ENCODE peak calls at places on chromosomes 13 and 19, in six cellular contexts. One of them, this sample, is unnamed.

GRCh38 chr13:101572456-101572855 is 120.0 kb downstream of the ITGBL1 start:
- DNase-seq in SK-N-SH: no peak
- DNase-seq in K562: no peak
- DNase-seq in H1: no peak
- DNase-seq in HepG2: no peak
- DNase-seq in GM12878: no peak
- DNase-seq in this sample: no peak

GRCh38 chr19:16457195-16457953 is 14.4 kb downstream of the EPS15L1 start:
- DNase-seq in SK-N-SH: peak; percentile 87
- DNase-seq in K562: peak; percentile 57
- DNase-seq in H1: no peak
- DNase-seq in HepG2: peak; percentile 24
- DNase-seq in GM12878: no peak
- DNase-seq in this sample: no peak

GRCh38 chr19:15532779-15533521 is 24.6 kb downstream of the CYP4F22 start:
- DNase-seq in SK-N-SH: no peak
- DNase-seq in K562: peak; percentile 13
- DNase-seq in H1: no peak
- DNase-seq in HepG2: no peak
- DNase-seq in GM12878: peak; percentile 25
- DNase-seq in this sample: peak; percentile 67

GRCh38 chr19:8387688-8388611 is 2.2 kb upstream of the RAB11B start:
- DNase-seq in SK-N-SH: no peak
- DNase-seq in K562: no peak
- DNase-seq in H1: no peak
- DNase-seq in HepG2: peak; percentile 97
- DNase-seq in GM12878: no peak
- DNase-seq in this sample: no peak

GRCh38 chr13:113905018-113905417 is 41.1 kb upstream of the GAS6 start:
- DNase-seq in SK-N-SH: no peak
- DNase-seq in K562: no peak
- DNase-seq in H1: no peak
- DNase-seq in HepG2: no peak
- DNase-seq in GM12878: no peak
- DNase-seq in this sample: no peak

GRCh38 chr13:95039415-95039814 is 261.8 kb downstream of the ABCC4 start:
- DNase-seq in SK-N-SH: no peak
- DNase-seq in K562: no peak
- DNase-seq in H1: no peak
- DNase-seq in HepG2: peak; percentile 6
- DNase-seq in GM12878: no peak
- DNase-seq in this sample: no peak

GRCh38 chr19:16915734-16916133 is 26.9 kb downstream of the F2RL3 start:
- DNase-seq in SK-N-SH: no peak
- DNase-seq in K562: no peak
- DNase-seq in H1: no peak
- DNase-seq in HepG2: no peak
- DNase-seq in GM12878: no peak
- DNase-seq in this sample: no peak

GRCh38 chr19:7187605-7188339 is 106.4 kb downstream of the INSR start:
- DNase-seq in SK-N-SH: no peak
- DNase-seq in K562: no peak
- DNase-seq in H1: no peak
- DNase-seq in HepG2: no peak
- DNase-seq in GM12878: no peak
- DNase-seq in this sample: no peak

GRCh38 chr19:7789447-7789846 is 26.4 kb downstream of the CLEC4M start:
- DNase-seq in SK-N-SH: peak; percentile 17
- DNase-seq in K562: peak; percentile 57
- DNase-seq in H1: no peak
- DNase-seq in HepG2: no peak
- DNase-seq in GM12878: no peak
- DNase-seq in this sample: no peak

GRCh38 chr19:40663712-40664692 is 26.4 kb downstream of the NUMBL start:
- DNase-seq in SK-N-SH: peak; percentile 57
- DNase-seq in K562: peak; percentile 84
- DNase-seq in H1: no peak
- DNase-seq in HepG2: no peak
- DNase-seq in GM12878: no peak
- DNase-seq in this sample: no peak

GRCh38 chr13:42066542-42066941 is 18.1 kb downstream of the DGKH start:
- DNase-seq in SK-N-SH: no peak
- DNase-seq in K562: no peak
- DNase-seq in H1: no peak
- DNase-seq in HepG2: no peak
- DNase-seq in GM12878: no peak
- DNase-seq in this sample: no peak

GRCh38 chr13:33123066-33123940 is 107.1 kb downstream of the KL start:
- DNase-seq in SK-N-SH: no peak
- DNase-seq in K562: no peak
- DNase-seq in H1: no peak
- DNase-seq in HepG2: peak; percentile 32
- DNase-seq in GM12878: no peak
- DNase-seq in this sample: peak; percentile 81

GRCh38 chr13:113879017-113879416 is 15.1 kb upstream of the GAS6 start:
- DNase-seq in SK-N-SH: no peak
- DNase-seq in K562: no peak
- DNase-seq in H1: no peak
- DNase-seq in HepG2: no peak
- DNase-seq in GM12878: no peak
- DNase-seq in this sample: no peak

GRCh38 chr19:17380426-17381138 is 3.4 kb upstream of the PLVAP start:
- DNase-seq in SK-N-SH: no peak
- DNase-seq in K562: no peak
- DNase-seq in H1: no peak
- DNase-seq in HepG2: no peak
- DNase-seq in GM12878: no peak
- DNase-seq in this sample: no peak

GRCh38 chr19:7395360-7395781 is 46.6 kb downstream of the ARHGEF18 start:
- DNase-seq in SK-N-SH: peak; percentile 62
- DNase-seq in K562: no peak
- DNase-seq in H1: no peak
- DNase-seq in HepG2: no peak
- DNase-seq in GM12878: no peak
- DNase-seq in this sample: no peak

GRCh38 chr13:27621366-27622101 is at the start of gene POLR1D:
- DNase-seq in SK-N-SH: peak; percentile 91
- DNase-seq in K562: peak; percentile 83
- DNase-seq in H1: peak; percentile 63
- DNase-seq in HepG2: peak; percentile 77
- DNase-seq in GM12878: peak; percentile 41
- DNase-seq in this sample: peak; percentile 79

GRCh38 chr19:10583021-10583776 is 3.9 kb downstream of the AP1M2 start:
- DNase-seq in SK-N-SH: no peak
- DNase-seq in K562: peak; percentile 32
- DNase-seq in H1: no peak
- DNase-seq in HepG2: no peak
- DNase-seq in GM12878: no peak
- DNase-seq in this sample: no peak

GRCh38 chr19:33221641-33222040 is 4.0 kb downstream of the SLC7A10 start:
- DNase-seq in SK-N-SH: no peak
- DNase-seq in K562: no peak
- DNase-seq in H1: no peak
- DNase-seq in HepG2: no peak
- DNase-seq in GM12878: no peak
- DNase-seq in this sample: no peak

GRCh38 chr19:17739121-17739875 is 12.0 kb upstream of the FCHO1 start:
- DNase-seq in SK-N-SH: peak; percentile 22
- DNase-seq in K562: peak; percentile 82
- DNase-seq in H1: no peak
- DNase-seq in HepG2: no peak
- DNase-seq in GM12878: peak; percentile 40
- DNase-seq in this sample: peak; percentile 72

GRCh38 chr19:5281588-5281987 is 59.0 kb downstream of the PTPRS start:
- DNase-seq in SK-N-SH: peak; percentile 15
- DNase-seq in K562: no peak
- DNase-seq in H1: no peak
- DNase-seq in HepG2: no peak
- DNase-seq in GM12878: no peak
- DNase-seq in this sample: no peak

GRCh38 chr13:50676602-50677001 is 166.9 kb downstream of the DLEU7 start:
- DNase-seq in SK-N-SH: no peak
- DNase-seq in K562: no peak
- DNase-seq in H1: no peak
- DNase-seq in HepG2: no peak
- DNase-seq in GM12878: no peak
- DNase-seq in this sample: no peak

GRCh38 chr19:3609779-3610719 is 3.4 kb upstream of the TBXA2R start:
- DNase-seq in SK-N-SH: no peak
- DNase-seq in K562: no peak
- DNase-seq in H1: no peak
- DNase-seq in HepG2: no peak
- DNase-seq in GM12878: no peak
- DNase-seq in this sample: no peak

GRCh38 chr13:32010137-32010536 is 21.4 kb upstream of the FRY start:
- DNase-seq in SK-N-SH: no peak
- DNase-seq in K562: no peak
- DNase-seq in H1: no peak
- DNase-seq in HepG2: no peak
- DNase-seq in GM12878: no peak
- DNase-seq in this sample: no peak

GRCh38 chr19:15422311-15423075 is 3.7 kb upstream of the AKAP8L start:
- DNase-seq in SK-N-SH: no peak
- DNase-seq in K562: no peak
- DNase-seq in H1: no peak
- DNase-seq in HepG2: no peak
- DNase-seq in GM12878: no peak
- DNase-seq in this sample: no peak

GRCh38 chr19:55034751-55035150 is 3.3 kb downstream of the GP6 start:
- DNase-seq in SK-N-SH: no peak
- DNase-seq in K562: no peak
- DNase-seq in H1: no peak
- DNase-seq in HepG2: no peak
- DNase-seq in GM12878: no peak
- DNase-seq in this sample: no peak
- TF ChIP-seq GABPA in SK-N-SH: no peak
- TF ChIP-seq GABPA in K562: no peak
- TF ChIP-seq GABPA in H1: no peak
- TF ChIP-seq GABPA in HepG2: no peak
- TF ChIP-seq GABPA in GM12878: no peak
- TF ChIP-seq GABPA in this sample: no peak

GRCh38 chr13:98475521-98475920 is 101.4 kb downstream of the STK24 start:
- DNase-seq in SK-N-SH: peak; percentile 56
- DNase-seq in K562: peak; percentile 38
- DNase-seq in H1: no peak
- DNase-seq in HepG2: no peak
- DNase-seq in GM12878: no peak
- DNase-seq in this sample: no peak

GRCh38 chr13:98474761-98475160 is 102.1 kb downstream of the STK24 start:
- DNase-seq in SK-N-SH: no peak
- DNase-seq in K562: no peak
- DNase-seq in H1: no peak
- DNase-seq in HepG2: no peak
- DNase-seq in GM12878: no peak
- DNase-seq in this sample: no peak

GRCh38 chr13:98476106-98476505 is 100.8 kb downstream of the STK24 start:
- DNase-seq in SK-N-SH: peak; percentile 57
- DNase-seq in K562: no peak
- DNase-seq in H1: no peak
- DNase-seq in HepG2: no peak
- DNase-seq in GM12878: no peak
- DNase-seq in this sample: no peak

GRCh38 chr13:98478134-98479129 is 98.5 kb downstream of the STK24 start:
- DNase-seq in SK-N-SH: peak; percentile 56
- DNase-seq in K562: peak; percentile 35
- DNase-seq in H1: no peak
- DNase-seq in HepG2: no peak
- DNase-seq in GM12878: peak; percentile 62
- DNase-seq in this sample: peak; percentile 29

GRCh38 chr13:98476538-98476966 is 100.4 kb downstream of the STK24 start:
- DNase-seq in SK-N-SH: no peak
- DNase-seq in K562: peak; percentile 33
- DNase-seq in H1: no peak
- DNase-seq in HepG2: no peak
- DNase-seq in GM12878: peak; percentile 90
- DNase-seq in this sample: peak; percentile 73
- TF ChIP-seq POLR2AphosphoS5 in SK-N-SH: no peak
- TF ChIP-seq POLR2AphosphoS5 in K562: no peak
- TF ChIP-seq POLR2AphosphoS5 in H1: no peak
- TF ChIP-seq POLR2AphosphoS5 in HepG2: no peak
- TF ChIP-seq POLR2AphosphoS5 in GM12878: peak; percentile 72
- TF ChIP-seq POLR2AphosphoS5 in this sample: peak; percentile 97

DNA sequence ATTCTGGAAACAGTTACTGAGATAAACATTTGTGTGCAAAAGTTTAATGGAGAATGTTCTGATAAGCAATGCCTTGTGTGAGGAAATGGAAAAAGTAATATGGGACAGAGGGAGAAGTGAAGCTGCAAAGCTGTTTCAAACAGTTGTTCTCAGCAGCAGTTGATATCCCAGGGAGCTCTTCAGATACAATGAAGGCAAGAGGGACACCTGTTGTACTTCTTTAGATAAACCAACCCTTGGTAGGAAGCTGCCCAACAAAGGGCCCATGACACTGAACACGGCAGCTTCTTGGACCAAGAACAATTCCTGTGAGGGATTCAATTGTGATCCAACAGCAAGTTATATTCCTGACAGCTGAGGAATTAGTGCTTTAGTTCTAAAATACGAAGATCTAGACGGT is 894.3 kb upstream of the PCDH20 start:
- DNase-seq in SK-N-SH: no peak
- DNase-seq in K562: no peak
- DNase-seq in H1: peak; percentile 13
- DNase-seq in HepG2: no peak
- DNase-seq in GM12878: no peak
- DNase-seq in this sample: no peak
- TF ChIP-seq GABPA in SK-N-SH: no peak
- TF ChIP-seq GABPA in K562: no peak
- TF ChIP-seq GABPA in H1: no peak
- TF ChIP-seq GABPA in HepG2: no peak
- TF ChIP-seq GABPA in GM12878: no peak
- TF ChIP-seq GABPA in this sample: no peak

GRCh38 chr19:46659151-46660007 is 1.6 kb downstream of the DACT3 start:
- DNase-seq in SK-N-SH: peak; percentile 71
- DNase-seq in K562: peak; percentile 88
- DNase-seq in H1: no peak
- DNase-seq in HepG2: no peak
- DNase-seq in GM12878: no peak
- DNase-seq in this sample: no peak
- TF ChIP-seq POLR2AphosphoS5 in SK-N-SH: no peak
- TF ChIP-seq POLR2AphosphoS5 in K562: peak; percentile 30
- TF ChIP-seq POLR2AphosphoS5 in H1: no peak
- TF ChIP-seq POLR2AphosphoS5 in HepG2: no peak
- TF ChIP-seq POLR2AphosphoS5 in GM12878: no peak
- TF ChIP-seq POLR2AphosphoS5 in this sample: no peak

GRCh38 chr13:46721054-46721453 is 75.9 kb downstream of the ESD start:
- DNase-seq in SK-N-SH: peak; percentile 53
- DNase-seq in K562: peak; percentile 11
- DNase-seq in H1: no peak
- DNase-seq in HepG2: peak; percentile 33
- DNase-seq in GM12878: no peak
- DNase-seq in this sample: no peak
- TF ChIP-seq GABPA in SK-N-SH: no peak
- TF ChIP-seq GABPA in K562: no peak
- TF ChIP-seq GABPA in H1: no peak
- TF ChIP-seq GABPA in HepG2: no peak
- TF ChIP-seq GABPA in GM12878: no peak
- TF ChIP-seq GABPA in this sample: no peak

GRCh38 chr13:107069107-107069776 is 501.3 kb upstream of the ARGLU1 start:
- DNase-seq in SK-N-SH: peak; percentile 34
- DNase-seq in K562: no peak
- DNase-seq in H1: no peak
- DNase-seq in HepG2: no peak
- DNase-seq in GM12878: no peak
- DNase-seq in this sample: no peak
- TF ChIP-seq POLR2AphosphoS5 in SK-N-SH: no peak
- TF ChIP-seq POLR2AphosphoS5 in K562: no peak
- TF ChIP-seq POLR2AphosphoS5 in H1: no peak
- TF ChIP-seq POLR2AphosphoS5 in HepG2: no peak
- TF ChIP-seq POLR2AphosphoS5 in GM12878: no peak
- TF ChIP-seq POLR2AphosphoS5 in this sample: no peak

This sample was measured in HL-60.